ENCODE peak calls at places on chromosomes 5 and 9, in six cellular contexts. F is neural crest cell, J is mesothelial cell of epicardium, R is PC-9, N is AG04450, K is kidney epithelial cell. C is an unnamed sample.

GRCh38 chr5:96408276-96408777 is 24.7 kb downstream of the PCSK1 start:
- DNase-seq in J (no peak), N (no peak), K (no peak), R (no peak), F (no peak), C (peak)

GRCh38 chr5:151200913-151201445 is 22.9 kb downstream of the CCDC69 start:
- DNase-seq in K (no peak), J (no peak), F (no peak), N (no peak), R (no peak), C (no peak)

GRCh38 chr9:128946945-128947422 is 419 bp downstream of the DOLK start:
- DNase-seq in N (no peak), R (no peak), F (no peak), K (no peak), J (no peak), C (no peak)

GRCh38 chr5:33892419-33893151 is 795 bp upstream of the ADAMTS12 start:
- DNase-seq in J (no peak), K (peak), R (peak), F (no peak), N (peak), C (no peak)

GRCh38 chr9:22307013-22307711 is 139.5 kb upstream of the DMRTA1 start:
- DNase-seq in N (peak), R (peak), K (peak), F (peak), J (no peak), C (peak)

GRCh38 chr5:4252322-4252721 is 656.7 kb downstream of the IRX1 start:
- DNase-seq in R (no peak), N (no peak), J (no peak), K (no peak), F (no peak), C (no peak)

GRCh38 chr5:115541586-115541985 is 3.0 kb downstream of the FEM1C start:
- DNase-seq in R (no peak), N (no peak), F (no peak), J (no peak), K (no peak), C (no peak)

GRCh38 chr9:8417341-8417740 is 617.8 kb upstream of the DMAC1 start:
- DNase-seq in J (no peak), K (no peak), F (no peak), N (no peak), R (no peak), C (no peak)

GRCh38 chr5:140833993-140834392 is at the start of gene PCDHA7:
- DNase-seq in J (no peak), N (no peak), R (no peak), K (no peak), F (no peak), C (peak)

GRCh38 chr9:76655121-76655531 is 109.1 kb upstream of the PCA3 start:
- DNase-seq in R (no peak), N (no peak), F (no peak), K (no peak), J (no peak), C (no peak)

GRCh38 chr9:35448511-35448910 is 41.4 kb upstream of the RUSC2 start:
- DNase-seq in J (no peak), F (no peak), K (no peak), N (no peak), R (no peak), C (no peak)

GRCh38 chr9:75289332-75289731 is 201.0 kb downstream of the OSTF1 start:
- DNase-seq in N (no peak), K (no peak), J (no peak), F (no peak), R (no peak), C (no peak)

GRCh38 chr9:133492061-133493021 is 13.4 kb upstream of the SLC2A6 start:
- DNase-seq in R (no peak), J (no peak), K (no peak), N (no peak), F (no peak), C (no peak)

GRCh38 chr5:80711938-80712337 is 57.2 kb upstream of the DHFR start:
- DNase-seq in R (no peak), N (no peak), F (peak), J (no peak), K (no peak), C (peak)

GRCh38 chr9:11038956-11039355 is 426.2 kb upstream of the PTPRD start:
- DNase-seq in F (no peak), J (no peak), K (no peak), R (no peak), N (no peak), C (no peak)

GRCh38 chr5:38793099-38793498 is 52.7 kb upstream of the OSMR start:
- DNase-seq in J (no peak), F (no peak), K (no peak), N (no peak), R (no peak), C (no peak)

GRCh38 chr5:8756498-8757084 is 789.3 kb downstream of the SEMA5A start:
- DNase-seq in R (peak), K (peak), N (no peak), F (peak), J (no peak), C (peak)

GRCh38 chr5:138745268-138745667 is 8.0 kb upstream of the CTNNA1 start:
- DNase-seq in N (no peak), K (no peak), R (peak), F (no peak), J (no peak), C (no peak)

GRCh38 chr9:33905137-33905536 is 88.2 kb downstream of the UBE2R2 start:
- DNase-seq in R (no peak), N (no peak), J (no peak), F (no peak), K (no peak), C (no peak)

GRCh38 chr9:111298831-111299603 is 31.0 kb downstream of the OR2K2 start:
- DNase-seq in F (no peak), R (peak), J (no peak), K (peak), N (peak), C (peak)

GRCh38 chr5:89457411-89458329 is 574.7 kb upstream of the MEF2C start:
- DNase-seq in N (no peak), F (no peak), J (no peak), K (peak), R (no peak), C (no peak)

GRCh38 chr5:51156222-51156621 is 227.0 kb upstream of the ISL1 start:
- DNase-seq in K (no peak), J (no peak), N (no peak), R (no peak), F (no peak), C (no peak)

GRCh38 chr5:74326571-74327338 is 313.8 kb downstream of the ENC1 start:
- DNase-seq in N (peak), F (no peak), K (peak), J (peak), R (peak), C (no peak)

GRCh38 chr9:93508207-93508606 is 54.8 kb upstream of the FAM120AOS start:
- DNase-seq in R (no peak), K (no peak), F (no peak), N (no peak), J (no peak), C (no peak)

GRCh38 chr9:117411547-117411946 is 3.3 kb downstream of the ASTN2 start:
- DNase-seq in F (peak), R (no peak), N (no peak), J (no peak), K (no peak), C (peak)

GRCh38 chr9:85142461-85143401 is 473.2 kb downstream of the NTRK2 start:
- DNase-seq in N (no peak), J (no peak), K (peak), R (no peak), F (no peak), C (no peak)

C was measured in NCI-H460.